ENCODE peak calls at places on chromosomes 6 and 20, in eight cellular contexts. N is foreskin fibroblast, B is BJ, T is brain microvascular endothelial cell, H is thyroid gland, X is esophagus muscularis mucosa, Q is left ventricle myocardium inferior, R is upper lobe of right lung. K is an unnamed sample.

GRCh38 chr6:25138697-25139051 is 140.5 kb upstream of the CARMIL1 start:
- DNase-seq in N (no peak), B (no peak), T (no peak), H (no peak), X (no peak), Q (no peak), R (no peak), K (no peak)

GRCh38 chr6:164523060-164523459 is 786.3 kb downstream of the C6orf118 start:
- DNase-seq in N (no peak), B (no peak), T (no peak), H (no peak), X (no peak), Q (no peak), R (no peak), K (no peak)

GRCh38 chr20:6038256-6038655 is 15.6 kb downstream of the LRRN4 start:
- DNase-seq in N (no peak), B (no peak), T (no peak), H (no peak), X (no peak), Q (peak), R (no peak), K (no peak)

GRCh38 chr6:27168108-27168507 is 79.4 kb upstream of the PRSS16 start:
- DNase-seq in N (peak), B (no peak), T (no peak), H (no peak), X (no peak), Q (no peak), R (no peak), K (no peak)

GRCh38 chr20:38108438-38109024 is 56.5 kb downstream of the TGM2 start:
- DNase-seq in N (peak), B (peak), T (no peak), H (no peak), X (peak), Q (peak), R (no peak), K (no peak)

GRCh38 chr6:31871068-31871659 is 7.6 kb downstream of the SLC44A4 start:
- DNase-seq in N (no peak), B (no peak), T (no peak), H (no peak), X (no peak), Q (no peak), R (no peak), K (no peak)

GRCh38 chr6:141624301-141624700 is 508.4 kb upstream of the GJE1 start:
- DNase-seq in N (no peak), B (no peak), T (no peak), H (no peak), X (no peak), Q (no peak), R (no peak), K (no peak)

GRCh38 chr6:158631678-158632537 is 12.6 kb downstream of the DYNLT1 start:
- DNase-seq in N (peak), B (no peak), T (peak), H (peak), X (peak), Q (peak), R (peak), K (no peak)

GRCh38 chr6:37819802-37820712 is 530 bp downstream of the ZFAND3 start:
- DNase-seq in N (peak), B (no peak), T (peak), H (peak), X (no peak), Q (peak), R (peak), K (no peak)

GRCh38 chr6:104705916-104706442 is 153.7 kb downstream of the HACE1 start:
- DNase-seq in N (no peak), B (no peak), T (no peak), H (no peak), X (no peak), Q (no peak), R (no peak), K (no peak)

GRCh38 chr20:45341579-45341938 is 6.7 kb downstream of the SDC4 start:
- DNase-seq in N (no peak), B (no peak), T (no peak), H (peak), X (no peak), Q (no peak), R (peak), K (no peak)

GRCh38 chr6:77467038-77467437 is 3.7 kb upstream of the HTR1B start:
- DNase-seq in N (no peak), B (no peak), T (no peak), H (no peak), X (no peak), Q (no peak), R (peak), K (no peak)

GRCh38 chr6:144559865-144560603 is 274.9 kb downstream of the UTRN start:
- DNase-seq in N (peak), B (no peak), T (peak), H (no peak), X (no peak), Q (no peak), R (no peak), K (no peak)

GRCh38 chr6:130752292-130752691 is 74.9 kb upstream of the SMLR1 start:
- DNase-seq in N (peak), B (no peak), T (no peak), H (no peak), X (no peak), Q (no peak), R (no peak), K (no peak)

GRCh38 chr6:107128577-107128976 is 13.3 kb upstream of the BEND3 start:
- DNase-seq in N (no peak), B (no peak), T (no peak), H (no peak), X (no peak), Q (no peak), R (no peak), K (no peak)

GRCh38 chr6:72031471-72031870 is 145.1 kb downstream of the RIMS1 start:
- DNase-seq in N (no peak), B (peak), T (no peak), H (no peak), X (no peak), Q (no peak), R (no peak), K (no peak)

GRCh38 chr6:34656378-34657036 is 40.1 kb downstream of the ILRUN start:
- DNase-seq in N (peak), B (no peak), T (no peak), H (no peak), X (no peak), Q (no peak), R (no peak), K (no peak)

GRCh38 chr20:49594143-49594928 is 26.4 kb upstream of the PTGIS start:
- DNase-seq in N (peak), B (peak), T (peak), H (no peak), X (no peak), Q (peak), R (no peak), K (no peak)

GRCh38 chr6:38604700-38605099 is 35.0 kb downstream of the BTBD9 start:
- DNase-seq in N (no peak), B (no peak), T (peak), H (peak), X (no peak), Q (no peak), R (peak), K (no peak)

GRCh38 chr6:89781070-89782034 is 38.2 kb downstream of the MDN1 start:
- DNase-seq in N (no peak), B (no peak), T (no peak), H (no peak), X (no peak), Q (no peak), R (no peak), K (no peak)

GRCh38 chr6:136037246-136037884 is 185.9 kb downstream of the PDE7B start:
- DNase-seq in N (no peak), B (no peak), T (no peak), H (no peak), X (no peak), Q (peak), R (no peak), K (no peak)

GRCh38 chr6:166024252-166024651 is 143.4 kb downstream of the TBXT start:
- DNase-seq in N (no peak), B (no peak), T (no peak), H (no peak), X (no peak), Q (no peak), R (no peak), K (no peak)

GRCh38 chr6:18536693-18537092 is 149.5 kb downstream of the RNF144B start:
- DNase-seq in N (no peak), B (no peak), T (no peak), H (no peak), X (peak), Q (no peak), R (no peak), K (no peak)

GRCh38 chr6:138302554-138302953 is 75.2 kb upstream of the SMIM28 start:
- DNase-seq in N (no peak), B (no peak), T (no peak), H (no peak), X (no peak), Q (no peak), R (no peak), K (no peak)

GRCh38 chr20:38557174-38557573 is 23.8 kb upstream of the ADIG start:
- DNase-seq in N (no peak), B (no peak), T (no peak), H (no peak), X (no peak), Q (no peak), R (no peak), K (no peak)

GRCh38 chr6:11869656-11870340 is 91.2 kb upstream of the ADTRP start:
- DNase-seq in N (peak), B (no peak), T (no peak), H (peak), X (no peak), Q (peak), R (no peak), K (no peak)

GRCh38 chr20:20737158-20737557 is 24.7 kb upstream of the RALGAPA2 start:
- DNase-seq in N (no peak), B (no peak), T (no peak), H (no peak), X (peak), Q (no peak), R (no peak), K (no peak)

GRCh38 chr20:58621906-58622548 is 29.1 kb upstream of the STX16 start:
- DNase-seq in N (no peak), B (no peak), T (no peak), H (no peak), X (no peak), Q (no peak), R (no peak), K (no peak)
- TF ChIP-seq CTCF in N (peak), B (no peak), T (peak), H (no peak), X (no peak), Q (no peak), R (no peak), K (no peak)

GRCh38 chr6:112879920-112880413 is 532.8 kb downstream of the RFPL4B start:
- DNase-seq in N (no peak), B (no peak), T (no peak), H (peak), X (no peak), Q (peak), R (peak), K (no peak)

GRCh38 chr6:112881828-112882227 is 534.7 kb downstream of the RFPL4B start:
- DNase-seq in N (peak), B (no peak), T (no peak), H (no peak), X (no peak), Q (no peak), R (no peak), K (no peak)

GRCh38 chr6:112881027-112881426 is 533.9 kb downstream of the RFPL4B start:
- DNase-seq in N (peak), B (no peak), T (peak), H (no peak), X (no peak), Q (no peak), R (no peak), K (no peak)

GRCh38 chr6:112882381-112882780 is 535.3 kb downstream of the RFPL4B start:
- DNase-seq in N (no peak), B (no peak), T (no peak), H (no peak), X (no peak), Q (no peak), R (no peak), K (no peak)

DNA sequence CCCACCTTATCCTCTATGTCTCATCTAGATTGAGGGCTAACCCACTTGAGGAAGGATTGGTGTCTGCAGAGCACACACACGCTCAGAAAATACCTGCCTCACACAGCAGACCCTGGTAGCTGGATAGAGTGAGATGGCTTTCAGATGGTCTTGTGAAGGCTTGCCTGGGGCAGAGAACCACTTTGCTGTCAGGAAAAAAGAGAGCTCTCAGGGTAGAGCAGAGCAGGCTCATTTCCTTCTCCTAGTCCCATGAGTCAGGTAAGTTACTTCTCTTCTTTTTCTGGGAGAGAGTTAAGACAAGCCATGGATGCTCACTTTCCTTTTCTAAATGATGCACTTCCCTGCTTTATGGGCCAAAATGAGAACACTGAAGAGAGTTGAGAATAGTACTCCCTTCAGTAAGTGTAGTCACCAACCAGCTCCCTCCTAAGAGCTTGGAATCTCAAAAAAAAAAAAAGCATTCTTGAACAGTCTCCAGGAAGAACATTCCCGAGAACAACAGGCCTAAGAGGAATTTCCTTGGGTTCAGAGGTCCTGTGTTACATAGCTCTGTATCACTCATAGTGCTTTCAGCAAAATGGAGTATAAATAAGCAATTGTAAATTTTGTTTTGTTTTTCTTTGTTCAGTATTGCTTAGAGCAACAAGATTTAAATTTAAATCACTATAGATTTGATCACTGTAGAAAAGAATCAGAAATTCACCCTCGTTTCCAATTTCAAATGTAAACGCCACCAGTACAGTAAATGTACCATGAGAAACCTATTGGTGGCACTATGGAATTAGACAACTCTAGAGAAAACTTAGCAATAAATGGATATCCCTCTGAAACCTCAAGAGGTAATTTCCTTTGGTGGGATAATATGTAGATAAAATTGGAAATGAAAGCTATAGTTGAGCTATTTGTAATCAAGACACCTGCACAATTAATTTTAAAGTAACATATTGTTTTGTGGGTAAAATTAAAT is 530.3 kb downstream of the RFPL4B start:
- DNase-seq in N (peak), B (peak), T (peak), H (no peak), X (no peak), Q (no peak), R (no peak), K (no peak)
- TF ChIP-seq CTCF in N (no peak), B (peak), T (no peak), H (no peak), X (no peak), Q (no peak), R (no peak), K (no peak)

GRCh38 chr20:51089272-51089671 is 66.4 kb upstream of the KCNG1 start:
- DNase-seq in N (no peak), B (no peak), T (no peak), H (no peak), X (no peak), Q (no peak), R (no peak), K (no peak)

GRCh38 chr20:51092238-51092822 is 69.4 kb upstream of the KCNG1 start:
- DNase-seq in N (no peak), B (no peak), T (peak), H (no peak), X (no peak), Q (no peak), R (no peak), K (no peak)

GRCh38 chr20:51093240-51093763 is 70.4 kb upstream of the KCNG1 start:
- DNase-seq in N (no peak), B (no peak), T (no peak), H (no peak), X (no peak), Q (no peak), R (no peak), K (no peak)

GRCh38 chr20:51089840-51090239 is 66.9 kb upstream of the KCNG1 start:
- DNase-seq in N (no peak), B (no peak), T (no peak), H (no peak), X (no peak), Q (no peak), R (no peak), K (no peak)

GRCh38 chr20:51091564-51092195 is 68.8 kb upstream of the KCNG1 start:
- DNase-seq in N (no peak), B (no peak), T (no peak), H (no peak), X (no peak), Q (no peak), R (no peak), K (no peak)
- TF ChIP-seq CTCF in N (no peak), B (no peak), T (no peak), H (no peak), X (no peak), Q (no peak), R (no peak), K (no peak)

DNA sequence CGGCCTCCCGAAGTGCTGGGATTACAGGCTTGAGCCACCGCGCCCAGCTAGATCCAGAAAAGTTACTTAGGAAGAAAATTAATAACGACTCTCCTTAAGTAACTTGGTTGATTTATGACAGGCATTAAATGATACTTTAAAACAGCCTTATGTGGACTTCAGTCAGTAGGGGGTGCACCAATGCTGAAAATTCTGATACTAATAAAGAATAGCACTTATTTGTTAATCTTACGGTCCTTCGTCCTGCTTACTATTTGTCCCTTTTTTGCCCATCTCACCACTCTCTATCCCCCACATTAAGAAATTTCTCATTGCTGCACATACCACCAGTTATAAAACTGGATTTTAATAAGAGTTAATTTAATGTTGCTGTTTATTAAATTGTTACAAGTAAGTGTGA is 12.7 kb upstream of the PRELID3B start:
- DNase-seq in N (no peak), B (no peak), T (no peak), H (no peak), X (no peak), Q (no peak), R (no peak), K (no peak)
- TF ChIP-seq CTCF in N (peak), B (peak), T (peak), H (peak), X (peak), Q (peak), R (peak), K (no peak)

GRCh38 chr20:60447703-60448102 is 489.5 kb downstream of the CDH26 start:
- DNase-seq in N (no peak), B (no peak), T (no peak), H (peak), X (peak), Q (no peak), R (no peak), K (no peak)
- TF ChIP-seq CTCF in N (no peak), B (no peak), T (no peak), H (no peak), X (no peak), Q (no peak), R (no peak), K (no peak)

GRCh38 chr20:10920396-10920795 is 246.6 kb upstream of the JAG1 start:
- DNase-seq in N (no peak), B (no peak), T (no peak), H (no peak), X (no peak), Q (no peak), R (no peak), K (no peak)
- TF ChIP-seq CTCF in N (no peak), B (no peak), T (no peak), H (no peak), X (no peak), Q (no peak), R (no peak), K (no peak)

GRCh38 chr20:13744403-13744802 is 40.3 kb downstream of the ESF1 start:
- DNase-seq in N (no peak), B (no peak), T (peak), H (no peak), X (no peak), Q (no peak), R (no peak), K (no peak)
- TF ChIP-seq CTCF in N (no peak), B (no peak), T (no peak), H (no peak), X (no peak), Q (no peak), R (no peak), K (no peak)

DNA sequence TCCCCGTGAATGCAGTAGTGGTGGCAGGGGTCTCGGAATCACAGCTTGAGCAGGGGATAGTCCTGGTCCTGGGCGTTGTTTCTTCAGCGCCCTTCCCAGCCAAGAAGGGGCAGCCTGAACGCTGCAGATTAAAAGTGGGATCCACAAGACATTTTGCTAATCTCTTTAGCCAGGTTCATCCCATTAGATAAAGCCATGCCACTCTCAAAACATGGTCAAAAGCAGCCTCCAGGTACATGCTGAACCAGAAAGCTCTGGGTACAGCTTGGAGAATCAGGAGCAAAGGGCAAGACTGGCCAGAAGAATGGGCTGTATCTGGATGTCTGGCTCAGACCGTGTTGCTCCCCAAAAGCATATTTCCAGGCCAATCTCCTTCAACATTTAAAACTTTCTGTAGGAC is at the start of gene PRPH2:
- DNase-seq in N (no peak), B (no peak), T (no peak), H (no peak), X (no peak), Q (no peak), R (no peak), K (no peak)
- TF ChIP-seq CTCF in N (no peak), B (no peak), T (no peak), H (no peak), X (no peak), Q (no peak), R (no peak), K (no peak)

DNA sequence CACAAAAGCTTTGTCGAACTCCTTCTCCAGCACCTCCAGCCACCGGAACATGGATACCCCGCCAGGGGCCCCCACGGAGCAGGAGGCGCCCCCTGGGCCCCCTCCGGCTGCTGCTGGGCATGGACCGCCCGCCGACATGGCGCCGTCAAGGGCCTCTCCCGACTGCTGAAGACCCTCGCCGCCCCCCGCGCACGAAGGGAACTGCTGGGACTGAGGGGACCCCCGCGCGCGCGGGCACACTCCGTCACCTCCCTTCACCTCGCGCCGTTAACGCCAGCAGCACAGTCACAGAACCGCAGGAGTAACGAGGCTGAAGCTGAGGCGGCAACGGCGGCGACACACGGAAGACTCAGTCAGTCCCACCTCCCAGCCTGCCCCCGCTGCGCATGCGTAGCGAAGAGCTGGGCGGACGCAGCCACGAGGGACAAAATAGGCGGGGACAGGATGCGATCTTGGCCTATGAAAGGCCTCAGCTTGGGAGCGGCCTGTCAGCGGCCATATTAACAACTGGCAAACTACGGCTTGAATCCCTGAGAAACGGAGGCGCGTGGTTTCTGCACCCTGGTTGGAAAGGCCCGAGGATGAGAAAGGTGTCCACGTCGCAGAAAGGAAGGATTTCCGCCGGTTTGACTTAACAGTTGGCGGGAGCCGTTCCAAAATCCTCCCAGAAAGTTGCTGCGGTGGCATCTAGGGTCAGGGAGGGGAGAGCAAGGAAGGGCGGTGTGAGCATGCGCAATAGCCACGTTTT is at the start of gene GOPC:
- DNase-seq in N (peak), B (peak), T (peak), H (peak), X (peak), Q (peak), R (peak), K (peak)
- TF ChIP-seq CTCF in N (no peak), B (peak), T (peak), H (no peak), X (no peak), Q (peak), R (peak), K (no peak)